ENCODE peak calls at places on chromosomes 2 and 18, in four cellular contexts. P is IMR-90, W is H9, N is H1. I is an unnamed sample.

GRCh38 chr18:59988098-59988706 is 88.4 kb downstream of the PMAIP1 start:
- DNase-seq in P (peak), W (no peak), N (no peak), I (peak)

GRCh38 chr2:107337209-107337898 is 451.4 kb upstream of the ST6GAL2 start:
- DNase-seq in P (no peak), W (no peak), N (no peak), I (no peak)

GRCh38 chr2:138037090-138037489 is 72.8 kb downstream of the HNMT start:
- DNase-seq in P (no peak), W (no peak), N (no peak), I (no peak)

GRCh38 chr2:188984680-188985079 is 10.5 kb downstream of the COL3A1 start:
- DNase-seq in P (peak), W (no peak), N (no peak), I (no peak)

GRCh38 chr2:37544617-37545031 is 126.8 kb downstream of the CDC42EP3 start:
- DNase-seq in P (no peak), W (no peak), N (no peak), I (no peak)

GRCh38 chr18:58915006-58915799 is 50.5 kb downstream of the ZNF532 start:
- DNase-seq in P (no peak), W (no peak), N (no peak), I (no peak)

GRCh38 chr2:162732946-162733698 is 105.4 kb downstream of the KCNH7 start:
- DNase-seq in P (no peak), W (no peak), N (no peak), I (peak)

GRCh38 chr18:50780144-50780543 is 39.7 kb downstream of the MRO start:
- DNase-seq in P (no peak), W (no peak), N (no peak), I (no peak)

GRCh38 chr2:70084973-70085710 is 2.1 kb upstream of the PCBP1 start:
- DNase-seq in P (no peak), W (peak), N (peak), I (peak)

GRCh38 chr18:8029061-8029460 is 461.9 kb downstream of the PTPRM start:
- DNase-seq in P (no peak), W (peak), N (no peak), I (no peak)

GRCh38 chr2:26997394-26997793 is 27.0 kb downstream of the MAPRE3 start:
- DNase-seq in P (no peak), W (no peak), N (no peak), I (no peak)

GRCh38 chr2:163735692-163736432 is at the start of gene FIGN:
- DNase-seq in P (peak), W (peak), N (peak), I (peak)

GRCh38 chr18:2302628-2303516 is 268.4 kb downstream of the METTL4 start:
- DNase-seq in P (no peak), W (no peak), N (no peak), I (peak)

GRCh38 chr18:53946561-53946960 is 277.9 kb downstream of the MBD2 start:
- DNase-seq in P (no peak), W (no peak), N (no peak), I (no peak)

GRCh38 chr2:106120432-106120831 is 73.7 kb downstream of the UXS1 start:
- DNase-seq in P (no peak), W (no peak), N (no peak), I (no peak)

GRCh38 chr2:216006164-216006663 is 7.1 kb downstream of the MREG start:
- DNase-seq in P (no peak), W (peak), N (peak), I (peak)

GRCh38 chr2:55842009-55842408 is 81.6 kb downstream of the EFEMP1 start:
- DNase-seq in P (peak), W (no peak), N (no peak), I (no peak)
- H2BK120ac ChIP-seq in P (peak), W (no peak), N (no peak), I (no peak)

GRCh38 chr2:101361079-101361478 is 26.2 kb downstream of the CREG2 start:
- DNase-seq in P (no peak), W (no peak), N (no peak), I (no peak)

GRCh38 chr2:101362777-101363176 is 24.5 kb downstream of the CREG2 start:
- DNase-seq in P (no peak), W (no peak), N (no peak), I (no peak)

GRCh38 chr2:101360229-101360628 is 27.1 kb downstream of the CREG2 start:
- DNase-seq in P (peak), W (no peak), N (no peak), I (no peak)

GRCh38 chr2:101362316-101362715 is 25.0 kb downstream of the CREG2 start:
- DNase-seq in P (no peak), W (no peak), N (no peak), I (no peak)

DNA sequence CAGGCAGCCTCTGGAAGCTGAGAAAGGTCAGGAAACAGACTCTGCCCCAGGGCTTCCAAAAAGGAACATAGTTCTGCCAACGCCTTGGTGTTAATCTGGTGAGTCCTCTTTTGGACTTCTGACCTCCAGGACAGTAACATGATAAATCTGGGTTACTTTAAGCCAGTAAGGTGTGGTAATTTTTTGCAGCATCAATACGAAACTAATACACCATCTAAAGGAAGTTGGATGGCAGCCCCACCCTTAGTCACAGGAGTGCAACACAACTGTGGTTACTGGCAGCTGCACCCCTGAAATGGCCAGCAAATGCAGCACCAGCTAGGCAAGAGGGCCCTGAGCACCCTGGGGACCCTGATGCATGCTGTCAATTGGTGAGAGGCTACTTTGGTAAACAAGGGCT is 25.8 kb downstream of the CREG2 start:
- DNase-seq in P (no peak), W (no peak), N (no peak), I (no peak)
- H3K56ac ChIP-seq in P (no peak), W (no peak), N (no peak), I (no peak)

GRCh38 chr2:10811552-10811951 is 1.0 kb downstream of the PDIA6 start:
- DNase-seq in P (no peak), W (no peak), N (no peak), I (peak)
- H3K4ac ChIP-seq in P (peak), W (no peak), N (no peak), I (no peak)

GRCh38 chr2:128474962-128475361 is 156.3 kb upstream of the HS6ST1 start:
- DNase-seq in P (no peak), W (no peak), N (no peak), I (no peak)

GRCh38 chr2:128477026-128477820 is 158.6 kb upstream of the HS6ST1 start:
- DNase-seq in P (no peak), W (no peak), N (no peak), I (no peak)

GRCh38 chr2:128475427-128476211 is 157.0 kb upstream of the HS6ST1 start:
- DNase-seq in P (no peak), W (peak), N (no peak), I (no peak)

GRCh38 chr2:128474014-128474961 is 155.6 kb upstream of the HS6ST1 start:
- DNase-seq in P (no peak), W (no peak), N (no peak), I (no peak)

GRCh38 chr2:128477891-128478290 is 159.2 kb upstream of the HS6ST1 start:
- DNase-seq in P (no peak), W (no peak), N (no peak), I (no peak)
- H2BK120ac ChIP-seq in P (no peak), W (no peak), N (no peak), I (no peak)

GRCh38 chr2:190470256-190470826 is 62.2 kb downstream of the MFSD6 start:
- DNase-seq in P (no peak), W (no peak), N (no peak), I (no peak)
- H3K56ac ChIP-seq in P (no peak), W (no peak), N (no peak), I (no peak)

GRCh38 chr2:43074592-43075053 is 151.8 kb downstream of the ZFP36L2 start:
- DNase-seq in P (no peak), W (no peak), N (no peak), I (no peak)
- H3K4ac ChIP-seq in P (peak), W (no peak), N (no peak), I (no peak)